ENCODE peak calls at places on chromosomes 12 and 14, in ten cellular contexts. H is heart left ventricle, Z is gastrocnemius medialis, O is tibial nerve, G is body of pancreas, V is ovary, J is GM12878, F is prostate gland, S is thyroid gland, D is K562. Q is an unnamed sample.

GRCh38 chr12:89345830-89346740 is 6.2 kb downstream of the DUSP6 start:
- DNase-seq in F (no peak), J (peak; percentile 88), G (peak; percentile 77), O (no peak), V (no peak), S (peak; percentile 9), H (peak; percentile 72), D (peak; percentile 76), Z (peak; percentile 48), Q (peak; percentile 75)

GRCh38 chr12:121494093-121494787 is 86.6 kb downstream of the KDM2B start:
- DNase-seq in H (peak; percentile 27), D (peak; percentile 71), G (peak; percentile 35), V (peak; percentile 69), S (peak; percentile 55), Z (no peak), O (peak; percentile 25), J (no peak), F (no peak), Q (no peak)

GRCh38 chr12:26062566-26062965 is 62.3 kb downstream of the BHLHE41 start:
- DNase-seq in H (no peak), J (no peak), G (no peak), V (no peak), S (no peak), F (no peak), Z (no peak), D (no peak), O (no peak), Q (no peak)

GRCh38 chr12:42919691-42920090 is 330.1 kb upstream of the PRICKLE1 start:
- DNase-seq in V (no peak), J (no peak), O (no peak), Z (no peak), D (no peak), H (no peak), S (no peak), F (no peak), G (no peak), Q (no peak)

GRCh38 chr12:62660763-62661162 is 194.1 kb downstream of the MON2 start:
- DNase-seq in H (no peak), V (no peak), O (no peak), D (no peak), S (no peak), J (no peak), G (no peak), F (no peak), Z (no peak), Q (no peak)

GRCh38 chr12:89988556-89988955 is 279.9 kb upstream of the ATP2B1 start:
- DNase-seq in G (no peak), S (no peak), F (no peak), Z (no peak), O (no peak), D (no peak), H (no peak), V (no peak), J (no peak), Q (no peak)

GRCh38 chr12:108694812-108695278 is 36.5 kb downstream of the CORO1C start:
- DNase-seq in J (no peak), G (no peak), F (no peak), Z (peak; percentile 83), S (no peak), O (no peak), H (no peak), V (no peak), D (peak; percentile 73), Q (no peak)

GRCh38 chr14:65958664-65959562 is 527.3 kb upstream of the CCDC196 start:
- DNase-seq in G (no peak), Z (no peak), O (no peak), D (peak; percentile 30), F (no peak), H (no peak), J (no peak), S (no peak), V (no peak), Q (no peak)

GRCh38 chr12:40775681-40776080 is 83.4 kb downstream of the CNTN1 start:
- DNase-seq in H (no peak), V (no peak), D (no peak), Z (no peak), J (no peak), O (no peak), F (no peak), G (no peak), S (no peak), Q (no peak)

GRCh38 chr12:18850752-18851151 is 112.8 kb downstream of the CAPZA3 start:
- DNase-seq in H (no peak), V (no peak), O (no peak), J (no peak), Z (no peak), D (no peak), S (no peak), F (no peak), G (no peak), Q (no peak)

GRCh38 chr12:30959778-30960177 is 33.2 kb downstream of the TSPAN11 start:
- DNase-seq in O (no peak), F (no peak), J (no peak), Z (no peak), S (no peak), G (no peak), V (no peak), H (no peak), D (no peak), Q (no peak)

GRCh38 chr14:22520235-22520634 is 68.8 kb downstream of the DAD1 start:
- DNase-seq in O (no peak), V (no peak), G (no peak), J (no peak), Z (no peak), S (no peak), F (no peak), H (no peak), D (peak; percentile 61), Q (no peak)

GRCh38 chr12:56631790-56632700 is 1.9 kb upstream of the BAZ2A start:
- DNase-seq in O (peak; percentile 48), F (peak; percentile 88), D (peak; percentile 85), J (no peak), V (peak; percentile 83), Z (peak; percentile 64), H (peak; percentile 80), S (peak; percentile 81), G (peak; percentile 80), Q (peak; percentile 88)

GRCh38 chr12:6735448-6736191 is 11.8 kb downstream of the COPS7A start:
- DNase-seq in J (no peak), D (peak; percentile 67), O (peak; percentile 44), F (peak; percentile 88), G (peak; percentile 75), S (peak; percentile 78), V (peak; percentile 79), Z (peak; percentile 72), H (peak; percentile 67), Q (peak; percentile 81)

DNA sequence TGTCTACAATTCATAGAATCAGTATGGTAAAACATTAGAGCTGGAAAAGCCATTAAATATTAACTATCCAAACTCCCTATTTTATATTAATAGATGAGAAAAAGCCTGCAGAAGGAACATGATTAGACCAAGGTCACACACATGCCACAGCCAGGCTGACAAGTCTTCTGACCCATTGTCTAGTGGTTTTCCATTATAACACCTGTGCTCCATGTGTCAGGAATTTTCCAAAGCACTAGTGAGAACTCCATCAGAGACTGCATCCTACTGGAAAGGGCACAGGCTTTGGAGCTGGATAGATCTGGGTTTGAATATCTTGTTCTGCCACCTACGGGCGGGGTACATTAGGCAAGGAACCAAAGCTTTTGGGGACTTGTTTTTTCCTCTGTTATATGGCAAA is 325.5 kb downstream of the RAD51B start:
- DNase-seq in D (no peak), S (no peak), H (no peak), V (no peak), J (no peak), F (no peak), O (no peak), G (peak; percentile 48), Z (no peak), Q (no peak)
- H3K4me1 ChIP-seq in D (no peaks in the 10 kb centered on the region), S (peaks cover 53% of the 10 kb centered on the region), H (peaks cover 3% of the 10 kb centered on the region), V (peaks cover 23% of the 10 kb centered on the region), J (no peaks in the 10 kb centered on the region), F (peaks cover 10% of the 10 kb centered on the region), O (peaks cover 11% of the 10 kb centered on the region), G (peaks cover 65% of the 10 kb centered on the region), Z (peaks cover 72% of the 10 kb centered on the region), Q (peaks cover 81% of the 10 kb centered on the region)

DNA sequence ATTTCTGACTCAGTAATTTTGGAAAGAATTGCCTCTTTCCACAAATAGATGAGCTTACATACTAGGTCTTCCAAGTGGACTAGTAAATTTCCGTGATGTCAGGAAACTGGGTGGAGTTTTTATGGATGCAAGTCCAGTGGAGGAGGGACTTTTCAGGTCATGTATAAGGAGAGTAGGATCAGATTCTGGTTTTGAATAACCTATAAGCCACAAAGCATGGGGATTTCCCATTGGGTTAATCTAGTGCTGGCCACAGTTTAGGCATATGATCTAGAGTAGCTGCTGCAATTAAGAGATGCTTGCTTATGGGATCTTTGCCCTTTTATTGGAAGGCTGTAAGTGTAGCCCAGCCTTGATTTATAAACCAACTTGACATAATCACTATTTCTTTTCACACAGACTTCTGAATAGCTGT is 33.8 kb downstream of the STK38L start:
- DNase-seq in V (no peak), S (peak; percentile 13), D (no peak), Z (no peak), J (peak; percentile 73), H (peak; percentile 63), G (peak; percentile 60), F (no peak), O (no peak), Q (no peak)
- H3K36me3 ChIP-seq in V (no peaks in the 10 kb centered on the region), S (no peaks in the 10 kb centered on the region), D (no peaks in the 10 kb centered on the region), Z (no peaks in the 10 kb centered on the region), J (no peaks in the 10 kb centered on the region), H (no peaks in the 10 kb centered on the region), G (no peaks in the 10 kb centered on the region), F (no peaks in the 10 kb centered on the region), O (no peaks in the 10 kb centered on the region), Q (no peaks in the 10 kb centered on the region)

DNA sequence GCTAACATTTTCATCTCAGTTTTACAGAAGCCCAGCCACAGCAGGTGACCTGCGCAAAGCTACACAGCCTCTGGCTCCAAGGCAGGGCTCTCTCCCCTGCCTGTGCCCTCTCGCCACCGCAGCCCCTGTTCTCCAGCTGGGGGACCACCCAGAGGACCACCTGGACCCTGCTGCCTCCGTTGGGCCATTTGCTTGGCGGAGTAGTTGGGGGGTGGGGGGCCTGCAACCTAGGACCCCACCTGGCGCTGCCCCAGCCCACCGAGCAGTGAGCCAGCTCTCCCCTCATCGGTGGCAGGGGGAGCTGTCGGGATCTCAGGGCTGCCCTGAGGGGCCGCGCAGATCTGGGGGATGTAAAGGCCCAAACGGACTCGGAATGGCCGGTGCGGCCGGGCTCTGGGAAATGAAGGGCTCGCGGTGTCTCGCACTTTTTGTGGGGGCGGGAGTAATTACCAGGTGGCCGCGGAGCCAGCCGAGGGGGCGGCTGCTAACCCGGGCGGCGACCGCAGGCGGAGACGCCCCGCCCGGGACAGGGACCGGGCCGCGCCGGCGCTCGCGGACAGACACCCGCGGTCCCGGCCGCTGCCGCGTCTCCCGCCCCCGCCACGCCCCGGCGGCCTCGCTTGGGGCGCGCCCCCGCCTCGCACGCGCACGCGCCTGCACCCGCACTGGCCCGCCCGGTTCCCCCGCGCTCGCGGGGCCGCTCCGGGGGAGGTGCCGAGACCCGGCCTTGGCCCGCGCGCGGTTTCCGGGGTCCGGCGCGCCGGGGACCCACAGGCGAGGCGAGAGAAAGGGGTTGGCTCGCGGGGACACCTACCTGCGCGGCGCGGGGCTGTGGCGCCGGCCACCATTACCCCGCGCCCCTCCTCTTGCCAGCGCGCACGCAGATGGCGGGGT is 8.6 kb upstream of the GPR68 start:
- DNase-seq in O (no peak), G (no peak), J (no peak), F (peak; percentile 44), V (peak; percentile 69), D (peak; percentile 66), Z (no peak), H (peak; percentile 49), S (peak; percentile 45), Q (no peak)
- TF ChIP-seq POLR2A in O (no peak), G (no peak), J (peak; percentile 12), F (no peak), V (no peak), D (no peak), Z (no peak), H (no peak), S (no peak), Q (no peak)

GRCh38 chr12:105274571-105274970 is 38.6 kb upstream of the APPL2 start:
- DNase-seq in V (no peak), Z (no peak), G (no peak), J (no peak), D (no peak), O (no peak), S (no peak), F (no peak), H (no peak), Q (no peak)
- H3K4me1 ChIP-seq in V (no peaks in the 10 kb centered on the region), Z (no peaks in the 10 kb centered on the region), G (peaks cover 15% of the 10 kb centered on the region), J (no peaks in the 10 kb centered on the region), D (no peaks in the 10 kb centered on the region), O (no peaks in the 10 kb centered on the region), S (no peaks in the 10 kb centered on the region), F (no peaks in the 10 kb centered on the region), H (no peaks in the 10 kb centered on the region), Q (no peaks in the 10 kb centered on the region)

Q was measured in sigmoid colon.